ENCODE peak calls at places on chromosomes 4 and X, in six cellular contexts. S is hepatocyte, F is GM23338, B is ovary, Y is neural progenitor cell, R is mesendoderm. D is an unnamed sample.

GRCh38 chrX:72308566-72309296 is 3.0 kb upstream of the CITED1 start:
- DNase-seq in S (peak; percentile 69), F (peak; percentile 83), B (peak; percentile 64), Y (peak; percentile 84), R (peak; percentile 88), D (peak; percentile 76)

GRCh38 chr4:14308229-14308651 is 680.7 kb upstream of the BOD1L1 start:
- DNase-seq in S (no peak), F (no peak), B (no peak), Y (no peak), R (no peak), D (no peak)

GRCh38 chr4:38785901-38786402 is 3.2 kb upstream of the TLR10 start:
- DNase-seq in S (no peak), F (no peak), B (no peak), Y (no peak), R (peak; percentile 3), D (no peak)

GRCh38 chr4:113394730-113395530 is 345.5 kb downstream of the ANK2 start:
- DNase-seq in S (peak; percentile 93), F (peak; percentile 90), B (no peak), Y (peak; percentile 85), R (peak; percentile 87), D (peak; percentile 92)

GRCh38 chrX:9378980-9379696 is 85.7 kb upstream of the TBL1X start:
- DNase-seq in S (no peak), F (no peak), B (no peak), Y (no peak), R (no peak), D (no peak)

GRCh38 chr4:53015681-53016080 is 153.6 kb downstream of the RASL11B start:
- DNase-seq in S (peak; percentile 77), F (peak; percentile 74), B (peak; percentile 58), Y (peak; percentile 66), R (peak; percentile 53), D (peak; percentile 91)

GRCh38 chrX:30212172-30212571 is 3.2 kb upstream of the MAGEB2 start:
- DNase-seq in S (no peak), F (no peak), B (no peak), Y (no peak), R (peak; percentile 24), D (no peak)

GRCh38 chrX:630007-630921 is at the start of gene SHOX:
- DNase-seq in S (no peak), F (peak; percentile 62), B (no peak), Y (peak; percentile 44), R (no peak), D (no peak)

GRCh38 chr4:187127456-187127855 is 403.8 kb upstream of the FAT1 start:
- DNase-seq in S (no peak), F (no peak), B (no peak), Y (no peak), R (no peak), D (no peak)

GRCh38 chrX:77167993-77168392 is 279.2 kb upstream of the FGF16 start:
- DNase-seq in S (no peak), F (no peak), B (no peak), Y (no peak), R (no peak), D (peak; percentile 6)

GRCh38 chr4:23061431-23061830 is 368.7 kb downstream of the GBA3 start:
- DNase-seq in S (peak; percentile 16), F (no peak), B (no peak), Y (no peak), R (no peak), D (no peak)

GRCh38 chr4:182699825-182700224 is 217.4 kb downstream of the DCTD start:
- DNase-seq in S (no peak), F (no peak), B (no peak), Y (no peak), R (no peak), D (no peak)

GRCh38 chrX:63675716-63676115 is 109.3 kb downstream of the ARHGEF9 start:
- DNase-seq in S (no peak), F (no peak), B (no peak), Y (no peak), R (no peak), D (no peak)

GRCh38 chr4:127930175-127930574 is 34.8 kb downstream of the MFSD8 start:
- DNase-seq in S (no peak), F (no peak), B (no peak), Y (no peak), R (no peak), D (no peak)

GRCh38 chr4:40199999-40200880 is 3.4 kb downstream of the RHOH start:
- DNase-seq in S (no peak), F (no peak), B (no peak), Y (no peak), R (no peak), D (no peak)

GRCh38 chr4:89101256-89102161 is 9.8 kb upstream of the TIGD2 start:
- DNase-seq in S (no peak), F (no peak), B (no peak), Y (no peak), R (no peak), D (no peak)

GRCh38 chr4:24932831-24933230 is 20.0 kb upstream of the CCDC149 start:
- DNase-seq in S (no peak), F (no peak), B (no peak), Y (no peak), R (no peak), D (no peak)

GRCh38 chr4:2065106-2065930 is 6.2 kb downstream of the NAT8L start:
- DNase-seq in S (no peak), F (no peak), B (peak; percentile 10), Y (no peak), R (no peak), D (no peak)

GRCh38 chr4:2066011-2066551 is 7.0 kb downstream of the NAT8L start:
- DNase-seq in S (no peak), F (no peak), B (peak; percentile 13), Y (no peak), R (no peak), D (no peak)

GRCh38 chr4:2067446-2068197 is 8.5 kb downstream of the NAT8L start:
- DNase-seq in S (no peak), F (no peak), B (no peak), Y (no peak), R (no peak), D (no peak)

GRCh38 chr4:2068198-2068470 is 9.0 kb downstream of the NAT8L start:
- DNase-seq in S (no peak), F (no peak), B (no peak), Y (no peak), R (no peak), D (no peak)

DNA sequence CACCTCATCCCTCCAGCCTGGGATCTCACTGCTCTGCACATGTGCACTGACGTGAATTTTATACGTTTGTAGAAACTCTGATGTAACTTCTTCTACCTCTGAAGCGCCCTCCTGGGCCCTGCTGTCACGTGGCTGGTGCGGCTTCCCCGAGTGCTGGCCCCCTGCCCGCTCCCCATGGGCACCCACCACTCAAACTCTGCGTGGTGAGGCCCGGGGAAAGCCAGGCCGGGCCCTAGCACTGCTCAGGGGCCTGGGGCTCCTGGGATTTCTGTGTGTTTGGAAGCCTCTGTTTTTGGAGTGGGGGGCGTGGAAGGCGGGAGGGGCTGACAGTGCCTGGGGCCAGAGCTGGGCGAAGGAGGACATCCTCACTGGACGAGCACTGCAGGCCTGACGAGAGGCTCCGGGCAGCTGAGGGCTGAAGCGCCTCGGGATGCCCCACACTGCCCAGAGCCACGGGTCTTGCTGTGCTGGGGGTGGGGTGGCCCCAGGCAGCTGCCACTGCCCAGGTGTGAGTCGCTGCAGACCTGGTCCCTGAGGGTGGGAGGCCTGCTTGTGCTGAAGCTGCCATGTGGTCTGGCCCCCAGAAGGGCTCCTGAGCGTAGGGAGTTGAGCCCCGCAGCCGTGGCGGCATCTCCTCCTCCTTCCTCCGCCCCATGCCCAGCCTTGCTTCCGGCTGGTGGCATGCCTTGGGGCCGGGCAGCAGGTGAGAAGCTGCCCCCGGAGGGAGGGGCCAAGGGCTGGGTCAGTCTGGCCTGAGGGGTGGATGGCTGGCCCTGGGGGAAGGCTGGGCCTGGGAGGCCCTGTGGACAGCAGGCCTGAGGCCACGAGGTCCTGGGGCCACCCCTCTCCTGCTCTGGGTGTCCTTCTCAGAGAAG is 7.7 kb downstream of the NAT8L start:
- DNase-seq in S (no peak), F (no peak), B (peak; percentile 8), Y (no peak), R (no peak), D (no peak)
- H3K27me3 ChIP-seq in S (no peaks in the 10 kb centered on the region), F (peaks cover 6% of the 10 kb centered on the region), B (no peaks in the 10 kb centered on the region), Y (peaks cover 6% of the 10 kb centered on the region), R (no peaks in the 10 kb centered on the region), D (no peaks in the 10 kb centered on the region)

GRCh38 chr4:19438228-19438627 is 813.5 kb upstream of the SLIT2 start:
- DNase-seq in S (no peak), F (no peak), B (no peak), Y (no peak), R (no peak), D (no peak)
- H3K4me3 ChIP-seq in S (no peak overlapping the region), F (no peak overlapping the region), B (no peak overlapping the region), Y (no peak overlapping the region), R (no peak overlapping the region), D (no peak overlapping the region)

GRCh38 chr4:106986486-106986885 is 49.6 kb downstream of the DKK2 start:
- DNase-seq in S (no peak), F (no peak), B (no peak), Y (no peak), R (no peak), D (no peak)
- H3K27ac ChIP-seq in S (no peak overlapping the region), F (no peak overlapping the region), B (no peak overlapping the region), Y (no peak overlapping the region), R (no peak overlapping the region), D (no peak overlapping the region)

GRCh38 chrX:17654116-17654515 is 83.2 kb upstream of the SCML1 start:
- DNase-seq in S (no peak), F (no peak), B (no peak), Y (no peak), R (no peak), D (no peak)

GRCh38 chrX:17656035-17656418 is 81.3 kb upstream of the SCML1 start:
- DNase-seq in S (peak; percentile 11), F (peak; percentile 48), B (peak; percentile 18), Y (peak; percentile 36), R (no peak), D (peak; percentile 13)

GRCh38 chrX:17655232-17656034 is 81.9 kb upstream of the SCML1 start:
- DNase-seq in S (peak; percentile 10), F (peak; percentile 41), B (no peak), Y (peak; percentile 52), R (peak; percentile 43), D (peak; percentile 56)

DNA sequence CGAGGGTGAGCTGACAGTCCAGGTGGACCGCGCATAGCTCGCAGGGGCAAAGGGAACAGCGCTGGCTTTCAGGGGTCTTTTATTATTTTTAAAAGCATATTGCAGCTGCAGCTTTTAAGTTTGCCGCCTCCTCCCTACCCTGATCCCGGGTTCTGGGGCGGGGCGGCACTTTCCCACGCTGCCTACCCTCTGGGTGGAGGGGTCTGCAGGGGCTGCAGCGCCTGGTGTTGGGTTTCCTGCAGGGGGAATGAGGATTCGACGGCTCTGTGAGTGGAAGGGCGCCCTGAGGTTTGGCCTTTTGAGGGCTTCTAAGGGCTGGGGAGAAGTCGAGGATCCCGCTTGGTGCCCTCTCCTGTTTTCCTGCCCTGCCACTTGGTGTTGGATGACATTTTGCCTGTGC is 80.7 kb upstream of the SCML1 start:
- DNase-seq in S (no peak), F (peak; percentile 14), B (no peak), Y (no peak), R (no peak), D (no peak)
- H3K27me3 ChIP-seq in S (peaks cover 7% of the 10 kb centered on the region), F (peaks cover 48% of the 10 kb centered on the region), B (no peaks in the 10 kb centered on the region), Y (peaks cover 42% of the 10 kb centered on the region), R (peaks cover 2% of the 10 kb centered on the region), D (peaks cover 36% of the 10 kb centered on the region)

GRCh38 chrX:49163555-49164419 is 1.2 kb downstream of the MAGIX start:
- DNase-seq in S (peak; percentile 89), F (peak; percentile 91), B (peak; percentile 88), Y (peak; percentile 88), R (peak; percentile 92), D (peak; percentile 87)
- H3K4me3 ChIP-seq in S (no peak overlapping the region), F (peak overlapping the region; percentile 58), B (peak overlapping the region; percentile 40), Y (peak overlapping the region; percentile 41), R (no peak overlapping the region), D (peak overlapping the region; percentile 16)

D was measured in cardiac muscle cell.